ENCODE peak calls at places on chromosomes 2 and 18, in ten cellular contexts. G, S, I, K, A, W, V, D, L and Z are unnamed samples.

GRCh38 chr2:23516546-23517256 is 131.7 kb downstream of the KLHL29 start:
- DNase-seq in V (no peak), I (peak), L (no peak), A (no peak), G (no peak), S (no peak), W (no peak), K (no peak), D (no peak), Z (no peak)

GRCh38 chr2:37766087-37766486 is 94.6 kb upstream of the CDC42EP3 start:
- DNase-seq in K (no peak), W (no peak), L (no peak), A (no peak), S (no peak), I (no peak), D (no peak), V (no peak), G (no peak), Z (no peak)

GRCh38 chr2:43230481-43230880 is 4.1 kb upstream of the ZFP36L2 start:
- DNase-seq in V (no peak), G (no peak), K (no peak), W (no peak), L (no peak), I (no peak), S (no peak), D (no peak), A (no peak), Z (no peak)

GRCh38 chr2:47070155-47070919 is 84.8 kb downstream of the STPG4 start:
- DNase-seq in W (no peak), S (no peak), L (no peak), A (no peak), G (no peak), D (no peak), K (no peak), V (no peak), I (peak), Z (no peak)

GRCh38 chr2:953975-954686 is 3.5 kb downstream of the SNTG2 start:
- DNase-seq in S (no peak), V (no peak), W (no peak), D (no peak), L (no peak), G (no peak), A (no peak), K (no peak), I (no peak), Z (no peak)

GRCh38 chr2:8541223-8541622 is 140.6 kb upstream of the ID2 start:
- DNase-seq in G (no peak), D (peak), K (no peak), A (no peak), V (no peak), I (no peak), W (no peak), S (no peak), L (no peak), Z (no peak)

GRCh38 chr2:207902822-207903221 is 122.5 kb downstream of the PLEKHM3 start:
- DNase-seq in A (no peak), D (no peak), I (no peak), V (no peak), W (no peak), S (no peak), K (no peak), L (no peak), G (no peak), Z (no peak)

GRCh38 chr2:231187736-231188505 is 10.5 kb upstream of the ARMC9 start:
- DNase-seq in W (peak), A (no peak), I (peak), D (no peak), V (no peak), G (no peak), L (no peak), K (no peak), S (no peak), Z (no peak)

GRCh38 chr18:71784777-71785176 is 759.4 kb downstream of the CBLN2 start:
- DNase-seq in A (no peak), V (no peak), G (no peak), W (peak), K (no peak), I (no peak), L (no peak), D (no peak), S (no peak), Z (no peak)

DNA sequence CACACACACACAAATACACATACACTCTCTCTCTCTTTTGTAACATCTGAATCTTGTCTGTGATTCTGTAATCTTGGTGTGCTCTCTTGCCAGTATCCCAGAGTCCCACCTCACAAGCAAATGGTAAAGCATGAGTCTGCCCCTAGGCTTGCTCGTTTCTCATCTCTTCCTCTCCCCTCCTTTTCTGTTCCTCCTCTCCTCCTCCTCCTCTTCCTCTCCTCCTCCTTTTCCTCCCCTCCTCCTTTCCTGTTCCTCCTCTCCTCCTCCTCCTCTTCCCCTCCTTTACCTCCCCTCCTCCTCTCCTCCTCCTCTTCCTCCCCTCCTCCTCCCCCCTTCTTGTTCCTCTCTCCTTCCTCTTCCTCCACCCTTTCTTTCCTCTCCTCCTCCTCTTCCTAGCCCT is 59.0 kb downstream of the TNFRSF11A start:
- DNase-seq in I (no peak), A (no peak), W (no peak), V (no peak), S (no peak), D (no peak), G (no peak), L (no peak), K (no peak), Z (no peak)
- H3K27ac ChIP-seq in I (no peak), A (no peak), W (no peak), V (no peak), S (peak), D (no peak), G (no peak), L (no peak), K (no peak), Z (no peak)

DNA sequence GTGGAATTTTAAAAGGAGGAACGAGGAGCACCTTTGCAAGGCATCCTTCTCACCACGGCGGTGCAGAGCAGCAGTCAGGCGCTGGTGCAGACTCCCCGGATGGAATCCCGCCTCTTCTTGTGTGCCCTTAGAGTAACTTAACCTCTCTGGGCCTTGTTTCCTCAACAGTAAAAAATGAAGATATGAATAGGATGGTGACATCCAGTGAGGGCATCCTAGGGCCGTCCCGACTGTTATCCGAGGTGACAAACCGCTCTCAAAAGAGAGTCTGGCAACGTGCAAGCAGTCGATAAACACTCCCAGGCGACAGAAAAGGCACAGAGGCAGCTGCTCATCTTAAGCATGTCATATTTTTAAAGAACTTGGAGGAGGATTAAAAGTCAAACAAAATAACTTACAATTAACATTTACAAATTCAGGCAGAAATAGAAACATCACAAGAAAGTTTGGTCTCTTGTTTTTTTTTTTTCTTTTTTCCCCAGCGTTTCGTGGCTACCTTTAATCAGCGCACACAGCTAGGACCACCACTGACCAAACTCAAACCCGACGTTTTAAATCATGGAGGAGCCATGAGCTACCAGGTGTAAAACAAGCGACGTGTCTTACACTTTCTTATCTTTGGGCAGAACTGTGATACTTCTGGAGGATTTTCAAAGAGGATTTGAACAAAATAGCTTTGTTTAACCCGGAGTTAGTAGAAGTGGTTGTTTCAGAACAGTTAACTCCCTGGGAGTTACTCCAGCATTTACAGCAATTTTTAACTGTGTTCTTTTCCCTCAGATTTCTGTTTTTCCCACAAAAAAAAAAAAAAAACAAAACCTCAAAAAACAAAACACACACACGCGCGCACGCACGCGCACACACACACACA is 2.1 kb downstream of the MBP start:
- DNase-seq in W (no peak), S (no peak), A (no peak), K (no peak), I (no peak), G (no peak), L (no peak), V (no peak), D (no peak), Z (no peak)
- H3K27ac ChIP-seq in W (peak), S (peak), A (no peak), K (peak), I (peak), G (peak), L (peak), V (no peak), D (peak), Z (peak)

DNA sequence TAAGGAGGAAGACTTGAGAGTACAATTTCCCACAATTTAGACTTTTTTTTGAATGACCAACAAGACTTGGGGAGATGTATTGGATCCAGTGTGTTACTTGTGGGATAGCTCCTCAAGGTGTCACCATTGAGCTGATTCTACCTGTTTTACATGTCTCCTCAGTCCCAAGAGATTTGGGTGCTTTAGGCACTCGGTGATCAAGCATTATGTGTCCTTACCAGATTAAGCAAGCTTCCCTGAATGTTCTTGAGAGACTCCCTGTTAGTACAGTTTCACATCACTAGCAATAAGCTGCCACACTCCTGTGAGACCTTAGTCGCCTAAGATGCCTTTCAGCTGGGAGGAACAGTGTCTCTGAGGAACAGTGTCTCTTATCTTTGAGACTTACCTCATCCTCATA is 384.3 kb upstream of the SYT4 start:
- DNase-seq in A (peak), L (peak), G (no peak), V (peak), S (no peak), W (peak), K (no peak), I (no peak), D (no peak), Z (peak)
- H3K27ac ChIP-seq in A (no peak), L (no peak), G (no peak), V (no peak), S (no peak), W (no peak), K (no peak), I (no peak), D (no peak), Z (peak)

GRCh38 chr2:146985753-146986152 is 859.1 kb upstream of the ACVR2A start:
- DNase-seq in K (no peak), G (no peak), D (no peak), A (no peak), S (no peak), V (no peak), I (no peak), L (no peak), W (no peak), Z (no peak)
- H3K27ac ChIP-seq in K (peak), G (no peak), D (no peak), A (no peak), S (no peak), V (no peak), I (no peak), L (no peak), W (no peak), Z (peak)

DNA sequence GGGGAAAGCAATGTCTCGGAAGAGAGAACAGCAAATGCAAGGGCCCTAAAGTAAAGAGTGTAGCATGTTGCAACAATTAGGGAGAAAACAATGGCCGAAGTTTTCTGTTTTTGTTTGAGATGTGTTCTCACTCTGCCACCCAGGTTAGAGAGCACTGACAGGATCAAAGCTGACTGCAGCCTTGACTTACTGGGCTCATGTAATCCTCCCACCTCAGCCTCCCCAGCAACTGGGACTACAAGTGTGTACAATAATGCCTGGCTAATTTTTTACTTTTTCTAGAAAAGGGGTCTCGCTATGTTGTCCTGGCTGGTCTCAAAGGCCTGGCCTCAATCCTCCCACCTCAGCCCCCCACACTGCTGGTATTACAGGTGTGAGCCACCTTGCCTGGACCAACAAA is 23.9 kb downstream of the MEMO1 start:
- DNase-seq in I (no peak), L (no peak), S (no peak), A (no peak), V (no peak), K (no peak), D (no peak), W (no peak), G (no peak), Z (no peak)
- H3K27ac ChIP-seq in I (peak), L (no peak), S (no peak), A (no peak), V (no peak), K (no peak), D (no peak), W (no peak), G (no peak), Z (peak)

GRCh38 chr2:73028841-73029240 is 42.7 kb downstream of the SFXN5 start:
- DNase-seq in D (no peak), I (no peak), A (no peak), W (no peak), S (no peak), K (no peak), G (no peak), V (no peak), L (no peak), Z (no peak)
- H3K27ac ChIP-seq in D (no peak), I (no peak), A (no peak), W (no peak), S (no peak), K (no peak), G (no peak), V (no peak), L (no peak), Z (no peak)